ENCODE peak calls at places on chromosomes 13 and 19, in five cellular contexts. K is heart left ventricle, B is mesendoderm, X is kidney, Z is GM23338. S is an unnamed sample.

GRCh38 chr19:1752757-1753728 is at the start of gene ONECUT3:
- DNase-seq in K (no peak), B (no peak), X (peak; percentile 66), Z (no peak), S (no peak)

GRCh38 chr13:113337556-113337955 is 26.4 kb downstream of the GRTP1 start:
- DNase-seq in K (no peak), B (peak; percentile 43), X (peak; percentile 64), Z (peak; percentile 59), S (no peak)

GRCh38 chr13:34462843-34463242 is 479.2 kb upstream of the NBEA start:
- DNase-seq in K (no peak), B (no peak), X (no peak), Z (no peak), S (peak; percentile 62)

GRCh38 chr19:50419022-50419579 is 363 bp downstream of the SPIB start:
- DNase-seq in K (no peak), B (no peak), X (no peak), Z (peak; percentile 24), S (no peak)

GRCh38 chr13:23427342-23428182 is 5.9 kb downstream of the SACS start:
- DNase-seq in K (no peak), B (no peak), X (no peak), Z (no peak), S (peak; percentile 43)

GRCh38 chr13:110799246-110800236 is 86.0 kb downstream of the ING1 start:
- DNase-seq in K (peak; percentile 57), B (no peak), X (peak; percentile 84), Z (no peak), S (peak; percentile 66)

GRCh38 chr19:19584356-19584755 is 34.1 kb downstream of the PBX4 start:
- DNase-seq in K (no peak), B (no peak), X (no peak), Z (no peak), S (no peak)

GRCh38 chr13:98303858-98304257 is 126.8 kb upstream of the RNF113B start:
- DNase-seq in K (no peak), B (no peak), X (no peak), Z (no peak), S (no peak)

GRCh38 chr19:38559428-38560401 is 58.0 kb downstream of the MAP4K1 start:
- DNase-seq in K (no peak), B (no peak), X (no peak), Z (no peak), S (no peak)

GRCh38 chr19:18353378-18354005 is 13.1 kb downstream of the PGPEP1 start:
- DNase-seq in K (no peak), B (no peak), X (no peak), Z (no peak), S (no peak)

GRCh38 chr13:23159587-23160240 is 21.1 kb upstream of the SGCG start:
- DNase-seq in K (no peak), B (peak; percentile 82), X (no peak), Z (peak; percentile 69), S (peak; percentile 51)

GRCh38 chr13:73324842-73325241 is 266.0 kb downstream of the KLF5 start:
- DNase-seq in K (no peak), B (no peak), X (no peak), Z (no peak), S (no peak)
- H3K27ac ChIP-seq in K (no peak overlapping the region), B (no peak overlapping the region), X (no peak overlapping the region), Z (no peak overlapping the region), S (no peak overlapping the region)

DNA sequence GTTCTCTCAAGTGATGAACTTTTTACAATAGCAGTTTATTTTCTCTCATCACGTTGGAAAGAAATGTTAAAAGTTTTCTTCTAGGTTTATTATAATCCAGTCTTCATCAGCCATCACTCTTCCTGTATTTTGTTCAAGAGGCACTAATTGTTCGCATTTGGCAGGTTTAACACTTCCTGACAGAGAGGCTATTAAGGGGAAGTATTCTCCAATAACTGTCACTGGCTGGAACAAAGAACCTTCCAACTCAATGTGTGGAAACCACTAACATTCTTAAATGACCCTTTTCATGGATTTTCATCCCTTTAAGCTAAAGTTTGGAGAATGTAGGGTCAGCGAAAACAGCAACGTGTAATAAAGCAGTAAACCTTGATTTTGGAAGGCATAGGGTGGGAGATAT is 145.1 kb downstream of the PCCA start:
- DNase-seq in K (no peak), B (no peak), X (no peak), Z (no peak), S (no peak)
- H3K4me3 ChIP-seq in K (no peak overlapping the region), B (no peak overlapping the region), X (no peak overlapping the region), Z (no peak overlapping the region), S (no peak overlapping the region)

GRCh38 chr13:92830821-92831220 is 395.8 kb upstream of the GPC6 start:
- DNase-seq in K (no peak), B (no peak), X (no peak), Z (no peak), S (no peak)

GRCh38 chr13:92829930-92830329 is 396.7 kb upstream of the GPC6 start:
- DNase-seq in K (no peak), B (no peak), X (no peak), Z (no peak), S (no peak)

GRCh38 chr13:92838786-92839185 is 387.8 kb upstream of the GPC6 start:
- DNase-seq in K (no peak), B (no peak), X (no peak), Z (no peak), S (no peak)

GRCh38 chr13:92827503-92827902 is 399.1 kb upstream of the GPC6 start:
- DNase-seq in K (no peak), B (peak; percentile 9), X (no peak), Z (no peak), S (no peak)

DNA sequence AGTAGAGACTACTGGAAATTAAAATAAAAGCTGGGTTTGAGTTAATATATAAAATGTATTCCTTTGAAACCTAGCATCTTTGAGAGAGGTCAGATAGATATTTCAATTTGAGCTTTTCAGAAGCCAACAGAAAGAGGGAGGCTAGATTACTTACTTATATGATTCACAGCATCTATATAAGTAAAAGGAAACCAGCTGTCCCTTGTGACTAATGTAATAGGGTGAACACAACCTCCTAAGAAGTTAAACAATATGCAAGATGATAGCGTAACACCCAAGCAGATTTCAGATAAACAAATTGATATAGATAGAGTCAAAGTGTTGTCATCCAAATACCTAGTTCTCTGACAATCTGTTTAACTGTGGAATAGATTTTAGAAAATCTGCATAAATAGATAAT is 393.5 kb upstream of the GPC6 start:
- DNase-seq in K (no peak), B (no peak), X (no peak), Z (no peak), S (no peak)
- H3K27ac ChIP-seq in K (no peak overlapping the region), B (no peak overlapping the region), X (no peak overlapping the region), Z (no peak overlapping the region), S (no peak overlapping the region)

GRCh38 chr19:53907690-53908089 is 1.4 kb upstream of the CACNG7 start:
- DNase-seq in K (no peak), B (no peak), X (peak; percentile 56), Z (no peak), S (no peak)

GRCh38 chr19:53908106-53908932 is 759 bp upstream of the CACNG7 start:
- DNase-seq in K (no peak), B (peak; percentile 89), X (no peak), Z (peak; percentile 95), S (peak; percentile 59)

GRCh38 chr19:53908933-53909415 is at the start of gene CACNG7:
- DNase-seq in K (no peak), B (peak; percentile 57), X (peak; percentile 34), Z (peak; percentile 83), S (no peak)

GRCh38 chr19:53910170-53910518 is 1.1 kb downstream of the CACNG7 start:
- DNase-seq in K (no peak), B (peak; percentile 70), X (peak; percentile 54), Z (peak; percentile 85), S (peak; percentile 36)

DNA sequence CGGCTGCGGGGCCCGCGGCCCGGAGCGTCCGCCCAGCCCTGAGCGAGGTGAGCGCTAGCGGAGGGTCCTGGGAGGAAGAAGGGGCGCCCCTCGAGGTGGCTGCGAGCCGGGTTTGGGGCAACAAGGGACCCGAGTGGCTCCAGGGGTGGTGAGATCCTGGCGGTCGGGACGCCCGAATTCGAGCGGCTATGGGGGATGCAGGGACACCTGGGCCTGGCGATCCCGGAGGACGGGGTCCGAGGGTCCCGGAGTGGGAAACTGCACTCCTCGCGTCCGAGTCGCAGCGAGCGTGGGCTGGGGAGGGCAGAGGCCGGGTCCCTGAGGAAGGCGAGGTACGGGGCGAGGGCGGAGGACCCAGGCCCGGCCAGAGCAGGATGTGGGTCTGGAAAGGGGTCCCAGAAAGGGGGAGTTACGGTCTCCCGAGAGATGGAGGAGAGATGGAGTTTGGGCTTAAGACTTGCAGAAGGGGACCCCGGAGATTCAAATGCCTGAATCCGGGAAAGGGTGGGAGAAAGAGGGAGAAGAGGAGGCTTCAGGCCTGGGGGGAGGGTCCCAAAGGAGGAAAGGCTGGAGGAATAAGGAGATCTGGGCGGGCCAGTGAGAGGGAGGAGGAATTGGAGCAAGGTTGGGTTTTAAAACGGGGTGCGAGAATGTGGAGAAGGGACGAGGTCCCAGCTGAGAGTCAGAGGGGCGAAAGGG is 542 bp downstream of the CACNG7 start:
- DNase-seq in K (no peak), B (peak; percentile 43), X (peak; percentile 70), Z (peak; percentile 68), S (no peak)
- H3K4me3 ChIP-seq in K (no peak overlapping the region), B (peak overlapping the region; percentile 76), X (no peak overlapping the region), Z (peak overlapping the region; percentile 95), S (peak overlapping the region; percentile 8)

DNA sequence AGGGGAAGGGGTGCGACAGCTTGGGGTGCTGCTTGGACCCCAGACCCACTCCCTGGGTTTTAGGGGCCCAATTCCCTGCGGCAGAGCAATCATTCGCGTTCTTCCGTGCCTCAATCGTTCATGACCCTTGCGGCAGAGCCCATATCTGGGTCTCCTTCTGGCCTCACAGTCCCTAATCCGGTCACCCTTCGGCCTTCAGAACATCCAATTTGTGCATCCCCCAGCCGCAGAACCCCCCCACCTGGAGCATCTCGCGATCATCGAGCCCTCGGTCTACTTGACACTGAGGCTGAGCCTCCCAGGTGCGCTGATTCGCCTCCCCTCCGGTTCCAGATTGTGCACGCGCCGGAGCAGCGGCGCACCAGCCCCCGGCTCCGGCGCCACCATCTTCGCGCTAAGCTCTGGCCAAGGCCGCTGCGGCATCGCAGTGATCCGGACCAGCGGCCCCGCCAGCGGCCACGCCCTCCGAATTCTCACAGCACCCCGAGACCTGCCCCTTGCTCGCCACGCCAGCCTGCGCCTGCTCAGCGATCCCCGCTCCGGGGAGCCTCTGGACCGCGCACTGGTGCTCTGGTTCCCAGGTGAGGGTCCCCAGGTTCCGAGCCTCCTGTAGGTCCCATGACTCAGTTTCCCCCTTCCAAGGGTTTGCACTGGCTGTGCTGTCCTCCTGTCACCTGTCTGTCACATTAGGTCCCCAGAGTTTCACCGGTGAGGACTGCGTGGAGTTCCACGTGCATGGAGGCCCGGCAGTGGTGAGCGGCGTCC is 504 bp downstream of the GTPBP3 start:
- DNase-seq in K (no peak), B (no peak), X (peak; percentile 84), Z (peak; percentile 70), S (no peak)
- H3K27ac ChIP-seq in K (no peak overlapping the region), B (no peak overlapping the region), X (peak overlapping the region; percentile 60), Z (peak overlapping the region; percentile 56), S (no peak overlapping the region)

GRCh38 chr13:36914648-36915047 is 5.4 kb downstream of the SMAD9 start:
- DNase-seq in K (no peak), B (no peak), X (no peak), Z (no peak), S (no peak)

GRCh38 chr13:36912369-36912768 is 7.7 kb downstream of the SMAD9 start:
- DNase-seq in K (no peak), B (no peak), X (no peak), Z (no peak), S (no peak)

GRCh38 chr13:36915106-36915505 is 4.9 kb downstream of the SMAD9 start:
- DNase-seq in K (no peak), B (peak; percentile 25), X (no peak), Z (no peak), S (no peak)

GRCh38 chr13:36912983-36913382 is 7.1 kb downstream of the SMAD9 start:
- DNase-seq in K (no peak), B (no peak), X (no peak), Z (no peak), S (no peak)

GRCh38 chr13:36913463-36913862 is 6.6 kb downstream of the SMAD9 start:
- DNase-seq in K (no peak), B (no peak), X (no peak), Z (no peak), S (no peak)
- H3K4me3 ChIP-seq in K (no peak overlapping the region), B (no peak overlapping the region), X (no peak overlapping the region), Z (no peak overlapping the region), S (no peak overlapping the region)